ENCODE peak calls at places on chromosomes 16 and 17, in five cellular contexts. E is HCT116, M is breast epithelium, B is transverse colon, J is sigmoid colon. Q is an unnamed sample.

GRCh38 chr17:44540246-44541084 is 16.8 kb upstream of the FZD2 start:
- DNase-seq in E (no peak), M (no peak), B (no peak), J (no peak), Q (no peak)

GRCh38 chr17:6067060-6067459 is 3.1 kb upstream of the WSCD1 start:
- DNase-seq in E (no peak), M (no peak), B (no peak), J (no peak), Q (no peak)

GRCh38 chr17:79750650-79751545 is 20.2 kb downstream of the ENPP7 start:
- DNase-seq in E (no peak), M (no peak), B (no peak), J (no peak), Q (no peak)

GRCh38 chr17:12831839-12832238 is 42.5 kb downstream of the ARHGAP44 start:
- DNase-seq in E (no peak), M (no peak), B (no peak), J (no peak), Q (no peak)

GRCh38 chr16:89512453-89512852 is 4.2 kb downstream of the SPG7 start:
- DNase-seq in E (no peak), M (no peak), B (no peak), J (no peak), Q (no peak)

GRCh38 chr16:8852534-8852933 is 16.3 kb downstream of the CARHSP1 start:
- DNase-seq in E (no peak), M (no peak), B (no peak), J (peak), Q (no peak)

GRCh38 chr17:18860161-18860972 is 2.4 kb downstream of the PRPSAP2 start:
- DNase-seq in E (no peak), M (no peak), B (no peak), J (no peak), Q (no peak)

GRCh38 chr17:43983515-43984411 is 20.7 kb upstream of the NAGS start:
- DNase-seq in E (no peak), M (no peak), B (peak), J (peak), Q (no peak)

GRCh38 chr17:7285679-7286078 is 4.2 kb downstream of the SLC2A4 start:
- DNase-seq in E (no peak), M (no peak), B (no peak), J (no peak), Q (no peak)

GRCh38 chr16:67860589-67861398 is 12.1 kb upstream of the EDC4 start:
- DNase-seq in E (no peak), M (no peak), B (no peak), J (no peak), Q (no peak)

GRCh38 chr16:77359065-77359502 is 75.8 kb downstream of the ADAMTS18 start:
- DNase-seq in E (no peak), M (no peak), B (no peak), J (no peak), Q (peak)

GRCh38 chr17:80649672-80650338 is 105.2 kb downstream of the RPTOR start:
- DNase-seq in E (peak), M (no peak), B (no peak), J (no peak), Q (no peak)

GRCh38 chr17:44065668-44066203 is 735 bp downstream of the LSM12 start:
- DNase-seq in E (no peak), M (no peak), B (no peak), J (no peak), Q (no peak)

GRCh38 chr16:57648590-57649442 is 19.3 kb upstream of the ADGRG3 start:
- DNase-seq in E (peak), M (peak), B (peak), J (peak), Q (peak)

GRCh38 chr16:86286991-86287640 is 223.2 kb upstream of the FOXF1 start:
- DNase-seq in E (no peak), M (no peak), B (no peak), J (no peak), Q (no peak)

GRCh38 chr17:81959362-81960129 is 1.4 kb downstream of the NOTUM start:
- DNase-seq in E (no peak), M (peak), B (peak), J (peak), Q (peak)
- TF ChIP-seq POLR2A in E (no peak), M (no peak), B (no peak), J (no peak), Q (no peak)

GRCh38 chr16:10964891-10965326 is 20.5 kb downstream of the CLEC16A start:
- DNase-seq in E (no peak), M (no peak), B (no peak), J (no peak), Q (no peak)

GRCh38 chr16:10966129-10966528 is 21.8 kb downstream of the CLEC16A start:
- DNase-seq in E (no peak), M (no peak), B (no peak), J (no peak), Q (no peak)

GRCh38 chr16:10961231-10961630 is 16.9 kb downstream of the CLEC16A start:
- DNase-seq in E (no peak), M (no peak), B (no peak), J (peak), Q (no peak)

GRCh38 chr16:10965440-10966039 is 21.2 kb downstream of the CLEC16A start:
- DNase-seq in E (no peak), M (no peak), B (no peak), J (no peak), Q (no peak)

GRCh38 chr16:10964039-10964890 is 19.9 kb downstream of the CLEC16A start:
- DNase-seq in E (peak), M (peak), B (peak), J (peak), Q (peak)
- TF ChIP-seq POLR2AphosphoS5 in E (no peak), M (peak), B (no peak), J (no peak), Q (peak)

DNA sequence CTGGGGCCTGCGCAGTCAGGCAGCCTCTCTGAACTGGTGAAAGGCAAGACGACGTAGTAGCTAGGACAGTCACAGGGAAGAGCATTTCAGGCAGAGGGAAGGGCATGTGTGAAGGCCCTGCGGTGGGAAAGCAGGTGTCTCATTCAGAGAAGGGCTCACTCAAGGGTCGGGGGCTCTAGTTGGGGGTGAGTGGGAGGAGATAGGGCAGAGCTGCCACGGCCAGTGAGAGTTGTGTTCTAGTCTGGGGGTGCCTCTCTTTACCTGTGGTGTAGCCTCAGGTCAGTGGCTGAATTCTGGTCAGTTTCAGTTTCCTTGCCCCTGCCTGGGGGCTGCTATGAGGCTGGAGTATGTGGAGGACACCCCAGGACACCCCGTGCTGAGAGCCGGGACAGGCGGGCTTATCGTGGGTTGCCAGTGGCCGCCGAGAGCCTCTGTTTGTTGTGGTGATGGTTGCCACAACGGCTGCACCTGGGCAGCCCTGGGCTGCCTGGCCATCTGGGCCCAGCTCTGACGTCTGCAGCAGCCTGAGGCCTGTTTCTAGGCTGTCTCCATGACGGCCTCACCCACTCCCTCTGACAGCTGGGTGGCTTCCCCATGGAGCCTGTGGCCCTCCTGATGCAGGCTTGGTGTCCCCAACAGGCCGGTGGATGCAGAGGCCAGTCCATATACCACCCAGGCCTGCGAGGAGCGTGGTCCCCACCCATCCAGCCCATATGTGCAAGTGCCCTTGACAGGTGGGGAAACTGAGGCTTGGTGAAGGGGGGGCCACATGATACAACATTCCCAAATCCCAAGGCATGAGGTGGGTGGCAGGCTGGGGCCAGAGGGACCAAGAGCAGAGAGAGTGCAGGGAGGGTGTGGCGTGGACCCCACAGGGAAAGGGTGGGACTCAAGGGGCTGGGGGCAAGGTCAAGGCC is 10.8 kb downstream of the MAP2K3 start:
- DNase-seq in E (no peak), M (peak), B (peak), J (no peak), Q (no peak)
- H3K27ac ChIP-seq in E (no peak), M (peak), B (no peak), J (peak), Q (no peak)

GRCh38 chr16:75466760-75467159 is 2.3 kb upstream of the TMEM170A start:
- DNase-seq in E (no peak), M (no peak), B (no peak), J (no peak), Q (no peak)

GRCh38 chr16:75460441-75460840 is 4.0 kb downstream of the TMEM170A start:
- DNase-seq in E (no peak), M (no peak), B (no peak), J (no peak), Q (no peak)

GRCh38 chr16:75461575-75461974 is 2.9 kb downstream of the TMEM170A start:
- DNase-seq in E (no peak), M (no peak), B (no peak), J (no peak), Q (no peak)

GRCh38 chr16:75462804-75463203 is 1.7 kb downstream of the TMEM170A start:
- DNase-seq in E (no peak), M (no peak), B (no peak), J (no peak), Q (no peak)

GRCh38 chr16:75464130-75464918 is at the start of gene TMEM170A:
- DNase-seq in E (peak), M (peak), B (peak), J (peak), Q (peak)
- TF ChIP-seq POLR2A in E (peak), M (peak), B (peak), J (peak), Q (peak)

GRCh38 chr16:2251281-2252111 is at the start of gene ECI1:
- DNase-seq in E (peak), M (peak), B (peak), J (peak), Q (peak)

GRCh38 chr16:2256531-2257140 is 5.2 kb upstream of the ECI1 start:
- DNase-seq in E (no peak), M (no peak), B (no peak), J (no peak), Q (no peak)

GRCh38 chr16:2253293-2253692 is 1.9 kb upstream of the ECI1 start:
- DNase-seq in E (no peak), M (no peak), B (no peak), J (no peak), Q (no peak)

GRCh38 chr16:2250652-2251280 is 621 bp downstream of the ECI1 start:
- DNase-seq in E (no peak), M (no peak), B (peak), J (peak), Q (no peak)

GRCh38 chr16:2252806-2253148 is 1.4 kb upstream of the ECI1 start:
- DNase-seq in E (no peak), M (no peak), B (no peak), J (no peak), Q (no peak)
- TF ChIP-seq POLR2AphosphoS5 in E (no peak), M (no peak), B (no peak), J (no peak), Q (no peak)

DNA sequence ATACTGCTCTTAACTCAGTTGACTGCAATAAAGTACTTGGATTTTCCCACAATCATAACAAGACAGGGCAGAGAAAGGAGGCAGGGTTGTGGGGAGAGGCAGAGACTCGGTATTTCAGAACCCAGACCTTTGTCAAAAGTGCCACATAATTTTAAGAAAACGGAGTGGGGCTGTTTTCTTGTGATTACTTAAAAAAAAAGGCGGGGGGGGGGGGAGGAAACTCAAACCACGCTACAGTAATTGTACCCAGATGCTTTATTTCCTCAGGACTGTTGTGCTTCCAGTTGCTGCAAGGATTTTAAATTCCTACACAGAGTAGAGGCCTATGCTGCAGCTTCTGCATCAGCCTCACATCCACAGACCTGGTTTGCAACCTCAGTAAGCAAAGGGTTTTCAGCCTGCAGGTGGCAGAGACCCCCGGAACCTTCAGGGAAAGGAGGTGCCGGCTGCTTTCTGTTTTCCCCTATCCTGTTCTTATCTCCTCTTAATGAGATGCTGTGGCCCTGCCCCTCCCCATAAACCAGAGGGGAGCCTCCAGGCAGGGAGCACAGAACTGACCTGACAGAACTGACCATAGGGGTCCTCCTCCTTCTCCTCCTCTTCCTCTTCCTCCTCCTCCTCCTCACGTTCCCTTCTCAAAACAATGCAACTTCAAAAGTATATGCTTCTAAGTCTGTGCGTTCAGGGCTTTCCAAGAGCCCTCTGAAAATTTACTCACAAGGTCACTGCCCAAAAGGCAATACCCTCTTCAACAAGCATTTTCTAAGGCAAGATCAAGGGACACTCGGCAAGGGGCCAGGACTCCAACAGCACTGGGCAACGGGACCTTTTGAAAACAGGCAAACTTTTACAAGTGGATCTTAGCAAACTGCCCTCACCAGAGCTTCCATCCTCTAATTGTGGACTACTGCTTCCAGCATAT is 7.5 kb downstream of the AXIN2 start:
- DNase-seq in E (no peak), M (no peak), B (no peak), J (no peak), Q (no peak)
- H3K27ac ChIP-seq in E (no peak), M (no peak), B (no peak), J (no peak), Q (no peak)

DNA sequence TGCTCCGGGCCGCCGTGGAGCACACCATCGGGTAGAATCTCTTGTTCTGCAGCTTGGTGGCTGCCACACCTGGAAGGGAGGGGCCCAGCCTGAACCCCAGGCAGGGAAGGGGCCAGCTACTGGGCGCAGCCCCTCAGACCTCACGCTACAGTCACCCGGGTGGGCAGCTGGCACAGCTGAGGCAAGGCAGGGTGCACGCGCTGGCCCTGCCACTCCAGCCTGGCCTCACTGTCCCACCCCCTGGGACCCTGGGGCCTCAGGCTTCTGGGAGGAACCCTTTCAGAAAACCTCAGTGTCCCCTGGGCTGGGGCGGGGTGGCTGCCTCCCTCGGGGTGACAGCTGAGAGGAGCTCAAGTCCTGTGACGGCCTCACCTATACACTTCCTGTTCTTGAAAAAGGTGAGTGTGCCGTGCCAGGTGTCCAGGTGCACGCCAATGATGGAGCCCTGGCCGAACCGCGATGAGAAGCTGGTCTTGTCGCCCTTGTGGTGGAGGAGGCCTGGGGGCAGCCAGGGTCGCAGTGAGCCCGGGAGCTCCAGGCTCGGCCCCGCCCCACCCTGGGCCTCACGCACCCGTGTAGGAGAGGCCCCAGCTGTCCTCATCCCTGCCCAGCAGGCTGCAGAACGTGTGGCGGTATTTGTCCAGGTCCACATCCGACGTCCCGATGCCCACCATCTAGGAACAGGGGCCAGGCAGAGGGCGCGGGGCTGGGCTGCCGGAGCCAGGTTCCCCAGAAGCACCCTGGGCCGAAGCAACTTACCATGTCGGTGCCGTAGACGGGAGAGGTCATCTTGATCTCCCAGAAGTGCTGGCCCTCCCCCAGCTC is 4.7 kb upstream of the MRPS34 start:
- DNase-seq in E (no peak), M (no peak), B (no peak), J (no peak), Q (no peak)
- TF ChIP-seq POLR2A in E (no peak), M (no peak), B (no peak), J (no peak), Q (no peak)

GRCh38 chr16:70725912-70726828 is 40.3 kb upstream of the MTSS2 start:
- DNase-seq in E (no peak), M (no peak), B (peak), J (peak), Q (peak)
- TF ChIP-seq POLR2AphosphoS5 in E (no peak), M (no peak), B (peak), J (peak), Q (peak)

Q was measured in prostate gland.